ENCODE peak calls at places on chromosomes 2 and 18, in four cellular contexts. Y is esophagus squamous epithelium, R is cardiac muscle cell, C is HepG2. P is an unnamed sample.

GRCh38 chr2:136527560-136527959 is 237.8 kb upstream of the THSD7B start:
- DNase-seq in C (peak), Y (no peak), R (peak), P (no peak)

GRCh38 chr2:39181297-39181696 is 60.4 kb upstream of the SOS1 start:
- DNase-seq in R (no peak), C (peak), Y (no peak), P (no peak)

GRCh38 chr2:187716301-187716700 is 162.1 kb upstream of the TFPI start:
- DNase-seq in C (no peak), Y (no peak), R (no peak), P (no peak)

GRCh38 chr2:226794751-226795171 is 4.9 kb downstream of the IRS1 start:
- DNase-seq in Y (no peak), C (no peak), R (no peak), P (no peak)

GRCh38 chr2:236935656-236936445 is 149.8 kb upstream of the COPS8 start:
- DNase-seq in R (no peak), Y (no peak), C (no peak), P (no peak)

GRCh38 chr2:228527481-228527880 is 346.0 kb upstream of the SPHKAP start:
- DNase-seq in R (no peak), C (no peak), Y (no peak), P (no peak)

GRCh38 chr2:181953773-181954537 is 31.7 kb upstream of the PPP1R1C start:
- DNase-seq in Y (no peak), R (peak), C (peak), P (peak)

GRCh38 chr2:12318427-12319057 is 398.2 kb upstream of the TRIB2 start:
- DNase-seq in Y (no peak), R (no peak), C (no peak), P (no peak)

GRCh38 chr2:204445149-204445548 is 100.1 kb upstream of the PARD3B start:
- DNase-seq in R (no peak), C (no peak), Y (no peak), P (no peak)

GRCh38 chr2:230160112-230160660 is 59.6 kb downstream of the SP110 start:
- DNase-seq in R (peak), Y (no peak), C (peak), P (no peak)

GRCh38 chr18:3660719-3661118 is 210.7 kb downstream of the TGIF1 start:
- DNase-seq in R (no peak), Y (no peak), C (no peak), P (no peak)

GRCh38 chr18:58915006-58915799 is 50.5 kb downstream of the ZNF532 start:
- DNase-seq in C (no peak), Y (no peak), R (no peak), P (no peak)

GRCh38 chr2:54503192-54503591 is 47.1 kb downstream of the SPTBN1 start:
- DNase-seq in C (peak), R (peak), Y (no peak), P (no peak)

GRCh38 chr2:131126436-131126835 is 21.3 kb downstream of the PLEKHB2 start:
- DNase-seq in Y (no peak), C (no peak), R (no peak), P (no peak)

GRCh38 chr2:158761626-158762025 is 33.5 kb upstream of the DAPL1 start:
- DNase-seq in R (no peak), C (no peak), Y (no peak), P (no peak)

GRCh38 chr2:72113847-72114692 is 33.6 kb downstream of the CYP26B1 start:
- DNase-seq in C (no peak), R (no peak), Y (no peak), P (no peak)

GRCh38 chr2:230706966-230707365 is 5.7 kb upstream of the CAB39 start:
- DNase-seq in C (no peak), R (no peak), Y (no peak), P (no peak)

GRCh38 chr2:207513577-207514257 is 16.0 kb upstream of the CREB1 start:
- DNase-seq in R (no peak), Y (no peak), C (no peak), P (no peak)

GRCh38 chr18:76721207-76721996 is 101.0 kb upstream of the ZNF236 start:
- DNase-seq in R (no peak), Y (no peak), C (no peak), P (no peak)

GRCh38 chr2:196851068-196851467 is 41.9 kb upstream of the C2orf66 start:
- DNase-seq in C (no peak), R (no peak), Y (no peak), P (no peak)

GRCh38 chr18:64271264-64271663 is 122.4 kb upstream of the LINC00305 start:
- DNase-seq in R (peak), Y (no peak), C (no peak), P (no peak)

GRCh38 chr2:147101906-147102790 is 742.7 kb upstream of the ACVR2A start:
- DNase-seq in Y (no peak), C (no peak), R (no peak), P (no peak)

GRCh38 chr2:181275643-181276070 is 181.5 kb upstream of the ITGA4 start:
- DNase-seq in C (no peak), R (peak), Y (no peak), P (no peak)

GRCh38 chr2:180892081-180892480 is 88.3 kb upstream of the UBE2E3 start:
- DNase-seq in C (no peak), R (no peak), Y (no peak), P (no peak)

GRCh38 chr2:172710584-172711024 is 25.0 kb upstream of the RAPGEF4 start:
- DNase-seq in Y (no peak), R (peak), C (peak), P (no peak)

GRCh38 chr2:64120928-64121327 is 23.3 kb downstream of the PELI1 start:
- DNase-seq in C (no peak), Y (no peak), R (no peak), P (no peak)

GRCh38 chr2:134410831-134411231 is 157.0 kb downstream of the MGAT5 start:
- DNase-seq in Y (no peak), C (no peak), R (no peak), P (no peak)

GRCh38 chr2:207616185-207616584 is 9.0 kb downstream of the METTL21A start:
- DNase-seq in R (no peak), C (no peak), Y (no peak), P (no peak)

GRCh38 chr2:217103752-217104540 is 244.1 kb upstream of the TNP1 start:
- DNase-seq in C (no peak), R (no peak), Y (no peak), P (no peak)

GRCh38 chr18:45913276-45913675 is 53.9 kb downstream of the EPG5 start:
- DNase-seq in C (no peak), R (no peak), Y (no peak), P (no peak)

GRCh38 chr2:147025611-147026010 is 819.2 kb upstream of the ACVR2A start:
- DNase-seq in Y (no peak), R (no peak), C (no peak), P (no peak)

GRCh38 chr2:191678437-191679110 is 638 bp downstream of the NABP1 start:
- DNase-seq in C (peak), Y (no peak), R (peak), P (peak)

GRCh38 chr2:4029081-4029480 is 325.7 kb downstream of the DCDC2C start:
- DNase-seq in Y (no peak), R (peak), C (no peak), P (no peak)

GRCh38 chr2:25587361-25587760 is 86.0 kb downstream of the DTNB start:
- DNase-seq in C (no peak), Y (no peak), R (no peak), P (no peak)

DNA sequence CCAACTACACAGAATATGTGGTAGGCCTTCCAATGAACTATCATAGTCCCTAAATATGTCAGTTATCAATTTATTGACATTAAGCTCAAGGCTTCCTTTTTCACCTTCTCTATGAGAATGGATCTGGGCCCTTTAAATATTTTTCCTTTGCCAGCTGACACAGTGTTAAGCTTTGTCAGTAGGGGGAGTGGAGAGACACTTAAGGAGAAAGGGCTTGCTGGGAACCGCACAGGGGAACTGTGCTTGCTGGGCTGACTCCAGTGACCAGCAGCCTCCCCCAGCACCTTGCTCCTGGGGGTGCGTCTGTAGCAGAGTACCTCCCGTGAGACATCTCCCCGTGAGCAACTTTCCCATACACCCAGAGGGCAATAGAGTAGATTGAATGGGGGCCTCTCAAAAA is 6.5 kb upstream of the PTPN2 start:
- DNase-seq in R (no peak), C (peak), Y (no peak), P (no peak)
- TF ChIP-seq CTCF in R (peak), C (peak), Y (no peak), P (no peak)

GRCh38 chr2:232387451-232388171 is 9.1 kb downstream of the ALPP start:
- DNase-seq in Y (no peak), C (no peak), R (no peak), P (no peak)
- H3K4me3 ChIP-seq in Y (no peak), C (no peak), R (no peak), P (no peak)

DNA sequence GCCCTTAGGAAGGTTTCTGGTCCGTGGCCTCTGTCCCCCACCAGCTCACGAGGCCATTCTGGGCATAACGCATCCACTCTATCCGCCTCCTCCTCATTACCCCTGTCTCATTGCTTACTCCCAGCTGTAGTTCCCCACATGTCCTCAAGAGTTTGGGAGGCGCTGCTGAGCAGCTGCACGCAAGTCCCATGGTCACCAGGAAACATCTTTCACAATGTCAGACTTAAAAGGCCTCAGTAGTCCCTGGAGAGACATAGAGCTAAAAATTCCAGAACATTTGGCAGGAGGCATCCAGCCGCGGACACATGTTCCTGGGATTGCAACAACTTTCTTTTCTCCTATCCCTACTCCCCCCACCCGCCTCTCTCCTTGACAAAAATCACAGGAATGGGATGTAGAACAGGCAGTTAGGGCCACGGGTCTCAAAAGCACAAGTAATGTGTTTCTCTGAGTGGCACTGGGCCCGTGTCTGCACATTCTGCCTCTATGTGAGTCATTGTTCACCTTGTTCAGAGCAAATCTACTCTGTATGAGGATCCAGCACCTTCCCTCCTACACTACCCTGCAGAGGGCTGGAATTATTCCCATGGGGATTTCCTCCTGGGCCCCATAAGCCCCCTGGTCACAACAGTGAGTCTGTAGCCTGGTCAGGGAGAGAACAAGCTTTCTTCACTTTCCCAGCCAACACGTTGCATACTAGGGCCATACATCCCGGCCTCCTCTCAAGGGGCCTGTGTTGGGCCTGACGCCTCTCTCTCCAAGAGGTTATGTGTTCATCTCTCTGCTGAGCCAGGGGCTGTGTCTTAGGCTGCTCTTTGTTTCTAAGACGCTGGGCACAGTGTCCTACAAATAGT is 8.2 kb downstream of the LBH start:
- DNase-seq in C (peak), R (peak), Y (no peak), P (peak)
- TF ChIP-seq CTCF in C (peak), R (peak), Y (peak), P (peak)

GRCh38 chr2:119683717-119684443 is 4.9 kb downstream of the TMEM177 start:
- DNase-seq in Y (no peak), C (no peak), R (no peak), P (no peak)
- H3K4me3 ChIP-seq in Y (no peak), C (no peak), R (no peak), P (no peak)

DNA sequence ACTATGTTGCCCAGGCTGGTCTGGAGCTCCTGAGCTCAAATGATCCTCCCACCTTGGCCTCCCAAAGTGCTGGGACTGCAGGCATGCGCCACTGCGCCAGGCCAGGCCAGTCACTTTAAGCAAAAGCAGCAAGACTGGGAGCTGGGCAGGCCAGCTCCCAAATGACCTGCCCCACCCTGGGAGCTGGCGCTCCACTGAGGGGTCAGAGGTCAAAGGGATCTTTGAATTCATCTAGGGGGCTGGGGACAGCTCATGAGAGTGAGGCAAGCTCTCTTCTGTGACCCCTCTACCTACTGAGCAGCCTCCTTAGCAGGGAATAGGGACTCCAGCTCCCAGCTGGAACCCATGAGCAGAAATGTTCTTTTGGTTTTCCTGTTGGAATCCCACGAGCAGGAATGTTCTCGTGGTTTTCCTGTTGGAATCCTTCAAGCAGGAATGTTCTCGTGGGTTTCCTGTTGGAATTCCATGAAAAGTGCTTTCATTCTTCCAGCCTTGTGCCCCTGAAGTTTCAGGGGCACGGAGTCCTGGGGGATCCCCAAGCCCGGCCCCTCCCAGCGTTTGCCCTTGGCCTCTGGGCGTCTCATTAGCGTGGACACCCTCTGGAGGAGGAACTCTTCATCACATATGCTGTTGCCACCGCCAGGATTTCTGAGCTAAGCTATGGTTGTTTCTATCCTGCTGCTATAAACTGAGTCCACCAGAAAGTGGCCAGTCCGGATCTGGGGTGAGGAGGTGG is 162.0 kb upstream of the HAAO start:
- DNase-seq in R (no peak), Y (no peak), C (peak), P (no peak)
- TF ChIP-seq CTCF in R (peak), Y (no peak), C (peak), P (no peak)

GRCh38 chr18:49487711-49488310 is 777 bp upstream of the C18orf32 start:
- DNase-seq in Y (no peak), C (no peak), R (no peak), P (no peak)
- H3K4me3 ChIP-seq in Y (peak), C (peak), R (peak), P (peak)

DNA sequence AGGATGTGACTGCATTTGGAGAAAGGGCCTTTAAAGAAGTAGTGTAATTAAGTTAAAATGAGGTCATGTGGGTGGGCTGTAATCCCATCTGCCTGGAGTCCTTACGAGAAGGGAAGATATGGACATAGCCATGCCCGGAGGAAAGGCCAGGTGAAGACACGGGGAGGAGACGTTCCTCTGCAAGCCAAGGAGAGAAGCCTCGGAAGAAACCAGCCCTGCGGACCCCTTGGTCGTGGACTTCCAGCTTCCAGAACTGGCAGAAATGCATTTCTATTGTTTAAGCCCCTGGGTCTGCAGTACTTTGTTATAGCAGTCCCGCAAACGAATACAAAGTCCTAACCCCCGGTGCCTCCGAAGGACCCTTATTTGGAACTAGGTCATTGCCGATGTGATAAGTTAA is 87.6 kb upstream of the TAF1B start:
- DNase-seq in R (no peak), C (no peak), Y (no peak), P (no peak)
- TF ChIP-seq CTCF in R (no peak), C (no peak), Y (no peak), P (no peak)

GRCh38 chr2:238502956-238503791 is 76.4 kb downstream of the ASB1 start:
- DNase-seq in C (no peak), Y (no peak), R (no peak), P (no peak)
- H3K4me3 ChIP-seq in C (no peak), Y (no peak), R (no peak), P (no peak)

DNA sequence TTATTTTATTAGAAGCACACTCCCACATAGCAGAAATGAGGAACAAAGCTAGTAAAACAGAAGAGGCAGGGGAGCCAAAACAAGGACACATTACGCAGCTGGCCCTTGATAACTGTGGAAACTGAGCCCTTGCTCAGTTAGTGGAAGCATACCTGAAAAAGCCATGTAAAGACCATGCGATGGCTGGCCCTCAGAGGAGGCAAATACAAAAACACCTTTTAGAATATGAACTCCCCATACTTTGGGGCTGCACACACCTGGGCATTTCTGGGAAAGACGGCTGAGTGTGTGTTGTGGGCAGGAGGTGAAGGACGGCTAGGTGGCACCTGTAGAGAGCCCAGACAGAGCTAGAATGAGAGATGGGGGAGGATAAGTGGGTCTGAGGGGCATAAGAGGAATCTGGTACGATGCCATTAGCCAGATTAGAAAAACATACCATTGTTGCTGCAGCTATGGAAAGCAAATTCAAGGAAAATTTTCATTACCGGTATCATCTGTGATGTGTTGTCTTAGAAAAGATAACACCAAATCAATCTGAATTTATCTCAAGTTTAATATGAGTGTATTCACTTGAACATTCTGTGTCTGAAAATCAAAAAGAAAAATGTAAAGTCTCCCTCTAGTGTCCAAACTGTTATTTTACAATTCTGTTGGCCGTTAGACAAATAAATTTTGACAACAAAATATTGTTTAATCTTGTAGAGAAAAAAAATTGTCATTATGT is 45.2 kb upstream of the SULT1C3 start:
- DNase-seq in Y (no peak), C (no peak), R (peak), P (no peak)
- TF ChIP-seq CTCF in Y (no peak), C (peak), R (peak), P (peak)

P was measured in psoas muscle.